ENCODE peak calls at places on chromosomes 13 and 19, in nine cellular contexts. E is Peyer's patch; U is CD4-positive, alpha-beta memory T cell; M is bronchial epithelial cell; Q is CD8-positive, alpha-beta T cell; H is pancreas; T is brain microvascular endothelial cell; O is K562; I is kidney epithelial cell. F is an unnamed sample.

GRCh38 chr13:99859178-99860177 is 112.1 kb downstream of the ZIC5 start:
- DNase-seq in Q (peak; percentile 30), M (no peak), I (no peak), U (peak; percentile 2), E (no peak), T (no peak), H (no peak), O (no peak), F (no peak)

GRCh38 chr13:42174344-42175162 is 97.4 kb upstream of the AKAP11 start:
- DNase-seq in Q (no peak), M (no peak), H (no peak), U (no peak), E (no peak), O (peak; percentile 50), I (no peak), T (no peak), F (no peak)

GRCh38 chr19:15299568-15300409 is 32.5 kb downstream of the BRD4 start:
- DNase-seq in Q (no peak), M (no peak), T (peak; percentile 46), O (no peak), H (no peak), E (no peak), U (no peak), I (no peak), F (no peak)

GRCh38 chr13:49340161-49340560 is 92.4 kb downstream of the CDADC1 start:
- DNase-seq in U (no peak), H (no peak), T (no peak), Q (no peak), E (no peak), O (no peak), M (no peak), I (no peak), F (no peak)

GRCh38 chr19:13437919-13438618 is 68.2 kb downstream of the CACNA1A start:
- DNase-seq in M (no peak), E (no peak), T (no peak), U (no peak), O (no peak), Q (no peak), I (no peak), H (no peak), F (no peak)

GRCh38 chr19:47765522-47766358 is 12.8 kb upstream of the SELENOW start:
- DNase-seq in O (peak; percentile 86), E (no peak), I (no peak), H (no peak), U (peak; percentile 28), Q (no peak), T (no peak), M (peak; percentile 44), F (no peak)

GRCh38 chr13:103288114-103288513 is 221.9 kb upstream of the SLC10A2 start:
- DNase-seq in M (no peak), I (no peak), T (no peak), H (no peak), O (no peak), U (no peak), Q (no peak), E (no peak), F (no peak)

GRCh38 chr13:100828226-100828625 is 153.6 kb upstream of the TMTC4 start:
- DNase-seq in M (no peak), I (no peak), O (no peak), U (no peak), Q (no peak), H (no peak), T (no peak), E (no peak), F (no peak)

DNA sequence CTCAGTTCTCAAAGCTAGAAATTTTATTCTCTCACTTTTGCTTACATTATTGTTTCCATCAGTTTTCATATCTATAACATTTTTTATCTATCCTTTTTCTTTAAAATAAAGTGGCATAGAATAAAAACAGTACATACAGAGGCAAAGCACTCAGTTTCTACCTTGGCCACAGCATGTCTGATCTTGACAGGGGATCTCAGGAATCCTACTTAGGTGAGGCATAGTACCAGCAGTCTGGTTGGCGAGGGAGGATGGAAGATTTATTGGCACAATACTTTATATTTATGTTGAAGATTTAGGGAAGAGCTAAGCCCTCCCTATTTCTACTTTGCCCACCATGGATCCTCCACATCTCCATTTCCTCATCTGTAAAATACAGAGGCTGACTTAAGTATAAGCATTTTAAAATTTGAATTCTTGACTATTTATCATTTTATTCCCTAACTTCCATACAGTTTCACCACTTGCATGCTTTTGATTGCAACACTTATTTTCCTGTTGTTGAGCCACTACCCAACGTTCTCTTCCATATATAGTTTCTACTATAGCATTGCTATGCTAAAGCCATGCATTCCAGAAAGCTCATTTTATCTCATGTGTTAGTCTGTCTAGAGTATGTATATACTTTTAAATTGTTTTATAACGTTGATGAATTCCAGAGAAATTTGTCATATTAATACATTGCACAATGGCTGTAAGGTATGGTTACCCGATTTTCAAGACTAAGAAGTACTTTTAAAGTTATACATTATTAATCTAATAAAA is 506.7 kb downstream of the KCTD12 start:
- DNase-seq in M (peak; percentile 76), O (no peak), E (no peak), I (no peak), T (no peak), Q (no peak), H (no peak), U (no peak), F (no peak)
- H3K27me3 ChIP-seq in M (no peaks in the 10 kb centered on the region), O (no peaks in the 10 kb centered on the region), E (no peaks in the 10 kb centered on the region), I (no peaks in the 10 kb centered on the region), T (no peaks in the 10 kb centered on the region), Q (no peaks in the 10 kb centered on the region), H (no peaks in the 10 kb centered on the region), U (no peaks in the 10 kb centered on the region), F (no peaks in the 10 kb centered on the region)

DNA sequence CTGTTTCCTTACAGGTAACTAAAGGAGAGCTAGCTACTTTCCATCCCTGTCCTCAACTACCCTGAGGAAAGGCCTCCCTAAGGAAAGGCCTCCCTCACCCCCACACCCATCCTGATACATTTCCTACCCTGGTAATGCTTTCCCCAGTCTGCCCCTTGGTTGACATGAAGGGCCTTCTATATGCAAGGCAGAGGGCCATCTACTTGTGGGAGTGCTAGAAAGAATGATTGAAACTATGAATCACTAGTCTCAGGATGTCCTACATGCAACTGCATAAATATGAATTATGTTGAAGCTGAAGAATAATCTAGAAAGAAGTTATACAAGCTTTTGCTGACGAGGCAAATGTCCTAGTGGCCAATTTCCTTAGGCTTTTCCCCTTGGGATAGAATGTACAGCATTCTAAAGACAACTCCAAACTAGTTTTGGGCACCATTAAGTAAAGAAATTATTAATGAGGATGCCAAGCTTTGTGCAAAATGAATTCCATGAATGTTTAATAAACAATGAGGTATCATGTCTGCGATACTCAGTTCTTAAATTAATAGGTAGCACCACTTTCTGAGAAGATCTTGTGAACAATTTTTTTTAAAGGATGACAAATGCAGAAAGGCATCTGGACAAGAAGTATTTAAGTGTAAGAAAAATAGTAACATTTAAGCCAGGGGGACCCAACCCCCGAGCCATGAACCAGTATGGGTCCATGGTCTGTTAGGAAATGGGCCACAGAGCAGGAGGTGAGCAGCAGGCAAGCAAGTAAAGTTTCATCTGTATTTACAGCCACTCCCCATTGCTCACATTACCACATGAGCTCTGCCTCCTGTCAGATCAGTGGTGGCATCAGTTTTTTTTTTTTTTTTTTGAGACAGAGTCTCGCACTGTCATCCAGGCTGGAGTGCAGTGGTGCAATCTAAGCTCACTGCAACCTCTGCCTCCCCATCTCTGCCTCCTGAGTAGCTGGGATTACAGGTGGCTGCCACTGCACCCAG is 223.0 kb downstream of the LHFPL6 start:
- DNase-seq in M (peak; percentile 12), Q (no peak), T (no peak), I (no peak), E (no peak), O (no peak), H (no peak), U (no peak), F (no peak)
- H3K27me3 ChIP-seq in M (no peaks in the 10 kb centered on the region), Q (no peaks in the 10 kb centered on the region), T (no peaks in the 10 kb centered on the region), I (no peaks in the 10 kb centered on the region), E (no peaks in the 10 kb centered on the region), O (no peaks in the 10 kb centered on the region), H (no peaks in the 10 kb centered on the region), U (no peaks in the 10 kb centered on the region), F (no peaks in the 10 kb centered on the region)

GRCh38 chr19:38359242-38360021 is 14.9 kb upstream of the PSMD8 start:
- DNase-seq in Q (no peak), E (no peak), O (no peak), I (no peak), U (no peak), M (no peak), H (no peak), T (no peak), F (no peak)
- H3K27me3 ChIP-seq in Q (no peaks in the 10 kb centered on the region), E (no peaks in the 10 kb centered on the region), O (peaks cover 33% of the 10 kb centered on the region), I (peaks cover 50% of the 10 kb centered on the region), U (no peaks in the 10 kb centered on the region), M (peaks cover 19% of the 10 kb centered on the region), H (no peaks in the 10 kb centered on the region), T (peaks cover 18% of the 10 kb centered on the region), F (no peaks in the 10 kb centered on the region)

GRCh38 chr13:28489536-28489935 is 5.4 kb downstream of the FLT1 start:
- DNase-seq in E (no peak), T (no peak), U (no peak), I (no peak), Q (no peak), M (no peak), H (no peak), O (no peak), F (no peak)
- H3K27me3 ChIP-seq in E (peaks cover 26% of the 10 kb centered on the region), T (no peaks in the 10 kb centered on the region), U (peaks cover 6% of the 10 kb centered on the region), I (peaks cover 37% of the 10 kb centered on the region), Q (no peaks in the 10 kb centered on the region), M (peaks cover 23% of the 10 kb centered on the region), H (peaks cover 4% of the 10 kb centered on the region), O (peaks cover 10% of the 10 kb centered on the region), F (no peaks in the 10 kb centered on the region)

DNA sequence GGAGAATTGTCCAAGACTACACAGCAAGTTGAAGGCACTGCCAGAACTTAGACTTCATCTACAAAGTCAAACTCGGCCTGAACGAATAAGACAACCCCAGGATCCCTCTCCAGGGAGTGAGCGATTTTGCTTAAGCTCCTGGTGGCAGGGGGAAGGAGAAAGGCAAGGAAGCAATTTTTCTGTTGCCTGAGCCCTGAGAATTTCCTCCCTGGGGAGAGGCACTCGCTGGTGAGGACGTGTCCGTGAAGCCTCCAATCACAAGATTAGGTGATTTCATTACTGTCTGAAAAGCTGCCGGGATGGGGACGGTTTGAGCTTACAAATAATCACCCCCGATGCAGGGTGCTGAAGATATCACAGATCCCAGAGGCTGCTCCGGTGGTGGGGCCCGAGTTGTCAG is 45.6 kb downstream of the TINCR start:
- DNase-seq in Q (no peak), H (no peak), E (no peak), T (no peak), O (no peak), U (no peak), I (no peak), M (no peak), F (no peak)
- H3K27me3 ChIP-seq in Q (no peaks in the 10 kb centered on the region), H (no peaks in the 10 kb centered on the region), E (no peaks in the 10 kb centered on the region), T (no peaks in the 10 kb centered on the region), O (peaks cover 26% of the 10 kb centered on the region), U (no peaks in the 10 kb centered on the region), I (no peaks in the 10 kb centered on the region), M (no peaks in the 10 kb centered on the region), F (no peaks in the 10 kb centered on the region)

GRCh38 chr19:8366121-8366581 is 2.2 kb downstream of the ANGPTL4 start:
- DNase-seq in U (no peak), M (no peak), E (no peak), I (no peak), Q (no peak), H (no peak), O (no peak), T (no peak), F (no peak)
- H3K27me3 ChIP-seq in U (no peaks in the 10 kb centered on the region), M (no peaks in the 10 kb centered on the region), E (no peaks in the 10 kb centered on the region), I (no peaks in the 10 kb centered on the region), Q (no peaks in the 10 kb centered on the region), H (no peaks in the 10 kb centered on the region), O (peaks cover 19% of the 10 kb centered on the region), T (no peaks in the 10 kb centered on the region), F (no peaks in the 10 kb centered on the region)

F was measured in vagina.